ENCODE peak calls at places on chromosomes 7 and 10, in four cellular contexts. N, V, K and J are unnamed samples. For H3K4me1, the result is how much of the 10 kb centered on the place peaks cover.

GRCh38 chr10:131453772-131454634 is 142.5 kb upstream of the TCERG1L start:
- DNase-seq in N (peak), V (peak), K (peak), J (peak)

GRCh38 chr7:128459394-128459878 is 3.8 kb downstream of the HILPDA start:
- DNase-seq in N (peak), V (peak), K (peak), J (peak)

GRCh38 chr7:51949726-51950644 is 633.4 kb upstream of the COBL start:
- DNase-seq in N (no peak), V (no peak), K (no peak), J (peak)

GRCh38 chr7:140019606-140020005 is 43.1 kb downstream of the PARP12 start:
- DNase-seq in N (no peak), V (no peak), K (no peak), J (no peak)

GRCh38 chr7:101160917-101161316 is 4.5 kb downstream of the VGF start:
- DNase-seq in N (no peak), V (no peak), K (no peak), J (no peak)

GRCh38 chr7:4110438-4110837 is 571.7 kb upstream of the FOXK1 start:
- DNase-seq in N (no peak), V (no peak), K (no peak), J (no peak)

GRCh38 chr10:90930070-90930837 is 9.4 kb upstream of the ANKRD1 start:
- DNase-seq in N (no peak), V (no peak), K (peak), J (peak)

GRCh38 chr10:22087365-22087738 is 83.8 kb upstream of the DNAJC1 start:
- DNase-seq in N (no peak), V (no peak), K (no peak), J (no peak)

GRCh38 chr10:61937631-61938284 is 36.3 kb downstream of the ARID5B start:
- DNase-seq in N (no peak), V (no peak), K (no peak), J (no peak)

GRCh38 chr7:83930262-83930661 is 264.3 kb downstream of the SEMA3A start:
- DNase-seq in N (no peak), V (no peak), K (no peak), J (no peak)

GRCh38 chr7:83937930-83938329 is 256.7 kb downstream of the SEMA3A start:
- DNase-seq in N (no peak), V (no peak), K (no peak), J (no peak)

GRCh38 chr7:83936056-83936703 is 258.4 kb downstream of the SEMA3A start:
- DNase-seq in N (peak), V (no peak), K (peak), J (peak)

GRCh38 chr7:83934118-83934734 is 260.4 kb downstream of the SEMA3A start:
- DNase-seq in N (no peak), V (no peak), K (no peak), J (no peak)

GRCh38 chr7:83931968-83932367 is 262.6 kb downstream of the SEMA3A start:
- DNase-seq in N (no peak), V (no peak), K (no peak), J (no peak)
- TF ChIP-seq CTCF in N (no peak), V (no peak), K (no peak), J (no peak)

GRCh38 chr7:112791465-112792168 is 1.4 kb upstream of the TMEM168 start:
- DNase-seq in N (no peak), V (no peak), K (no peak), J (no peak)

GRCh38 chr7:112788778-112789343 is 1.3 kb downstream of the TMEM168 start:
- DNase-seq in N (no peak), V (no peak), K (no peak), J (no peak)

GRCh38 chr7:112790651-112790973 is 419 bp upstream of the TMEM168 start:
- DNase-seq in N (no peak), V (no peak), K (no peak), J (no peak)

GRCh38 chr7:112789453-112789823 is 755 bp downstream of the TMEM168 start:
- DNase-seq in N (no peak), V (no peak), K (no peak), J (no peak)

DNA sequence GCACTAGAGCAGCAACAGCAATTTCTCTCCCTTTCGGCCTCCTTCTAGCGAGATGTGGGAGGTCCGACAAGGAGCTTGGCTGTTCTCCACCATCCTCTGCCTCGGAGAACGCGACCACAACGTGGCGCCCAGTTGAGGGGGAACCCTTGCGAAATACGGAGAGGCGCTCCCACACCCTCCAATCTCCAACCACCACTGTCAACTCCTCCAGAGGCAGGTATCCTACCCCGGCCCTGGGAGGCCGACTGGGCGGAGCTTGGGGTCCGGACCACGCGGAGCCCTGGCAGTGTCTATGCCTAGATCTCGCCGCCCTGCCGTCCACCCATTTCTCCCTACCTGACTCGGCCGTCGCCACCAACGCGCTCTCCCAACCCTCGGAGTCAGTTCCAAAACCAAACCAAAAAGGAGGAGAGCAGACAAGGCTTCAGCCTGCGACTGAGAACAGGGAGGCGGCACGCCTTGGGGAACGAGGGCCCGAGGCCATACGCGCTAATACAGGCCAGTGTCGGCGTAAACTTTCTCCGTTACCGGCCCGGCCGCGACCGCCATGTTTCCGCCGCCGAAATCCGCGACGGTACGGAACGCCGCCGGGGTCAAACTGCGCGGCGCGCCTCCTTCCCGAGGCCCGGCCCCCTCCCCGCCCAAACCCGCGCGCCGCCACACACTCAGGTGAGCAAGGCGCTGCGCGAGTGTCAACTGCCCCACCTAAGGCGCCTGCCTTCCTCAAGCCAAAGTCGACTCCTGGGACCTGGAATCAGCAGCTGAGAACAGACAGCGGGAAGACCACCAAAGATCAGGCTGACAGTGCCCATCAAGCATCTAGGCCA is at the start of gene TMEM168:
- DNase-seq in N (peak), V (peak), K (peak), J (peak)
- TF ChIP-seq POLR2A in N (peak), V (peak), K (peak), J (no peak)

DNA sequence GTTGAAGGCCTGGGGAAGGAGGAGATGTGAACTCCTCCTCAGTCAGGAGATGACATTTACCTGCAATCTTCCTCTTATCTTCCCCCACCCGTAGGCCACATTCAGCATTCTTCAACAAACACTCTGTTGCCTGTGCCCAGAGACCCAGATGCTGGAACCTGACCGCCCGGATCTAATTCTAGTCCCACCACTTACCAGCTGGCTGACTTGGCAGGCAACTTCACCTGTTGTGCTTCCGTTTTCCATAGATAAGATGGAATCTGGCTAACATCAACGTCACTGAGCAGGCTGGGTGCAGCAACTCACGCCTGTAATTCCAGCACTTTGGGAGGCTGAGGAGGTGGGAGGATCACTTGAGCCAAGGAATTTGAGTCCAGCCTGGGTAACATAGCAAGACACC is 21.3 kb upstream of the FXYD4 start:
- DNase-seq in N (peak), V (no peak), K (no peak), J (no peak)
- H3K4me1 ChIP-seq in N (under half), V (under half), K (under half), J (under half)

GRCh38 chr10:75592014-75592842 is 160.8 kb downstream of the LRMDA start:
- DNase-seq in N (no peak), V (peak), K (no peak), J (no peak)

GRCh38 chr10:75589895-75590654 is 158.7 kb downstream of the LRMDA start:
- DNase-seq in N (no peak), V (no peak), K (no peak), J (no peak)

GRCh38 chr10:75596930-75597629 is 165.7 kb downstream of the LRMDA start:
- DNase-seq in N (no peak), V (no peak), K (no peak), J (no peak)

GRCh38 chr10:75592888-75593643 is 161.6 kb downstream of the LRMDA start:
- DNase-seq in N (peak), V (peak), K (no peak), J (peak)

GRCh38 chr10:75593690-75594556 is 162.5 kb downstream of the LRMDA start:
- DNase-seq in N (no peak), V (no peak), K (no peak), J (no peak)
- TF ChIP-seq CTCF in N (no peak), V (no peak), K (no peak), J (no peak)

DNA sequence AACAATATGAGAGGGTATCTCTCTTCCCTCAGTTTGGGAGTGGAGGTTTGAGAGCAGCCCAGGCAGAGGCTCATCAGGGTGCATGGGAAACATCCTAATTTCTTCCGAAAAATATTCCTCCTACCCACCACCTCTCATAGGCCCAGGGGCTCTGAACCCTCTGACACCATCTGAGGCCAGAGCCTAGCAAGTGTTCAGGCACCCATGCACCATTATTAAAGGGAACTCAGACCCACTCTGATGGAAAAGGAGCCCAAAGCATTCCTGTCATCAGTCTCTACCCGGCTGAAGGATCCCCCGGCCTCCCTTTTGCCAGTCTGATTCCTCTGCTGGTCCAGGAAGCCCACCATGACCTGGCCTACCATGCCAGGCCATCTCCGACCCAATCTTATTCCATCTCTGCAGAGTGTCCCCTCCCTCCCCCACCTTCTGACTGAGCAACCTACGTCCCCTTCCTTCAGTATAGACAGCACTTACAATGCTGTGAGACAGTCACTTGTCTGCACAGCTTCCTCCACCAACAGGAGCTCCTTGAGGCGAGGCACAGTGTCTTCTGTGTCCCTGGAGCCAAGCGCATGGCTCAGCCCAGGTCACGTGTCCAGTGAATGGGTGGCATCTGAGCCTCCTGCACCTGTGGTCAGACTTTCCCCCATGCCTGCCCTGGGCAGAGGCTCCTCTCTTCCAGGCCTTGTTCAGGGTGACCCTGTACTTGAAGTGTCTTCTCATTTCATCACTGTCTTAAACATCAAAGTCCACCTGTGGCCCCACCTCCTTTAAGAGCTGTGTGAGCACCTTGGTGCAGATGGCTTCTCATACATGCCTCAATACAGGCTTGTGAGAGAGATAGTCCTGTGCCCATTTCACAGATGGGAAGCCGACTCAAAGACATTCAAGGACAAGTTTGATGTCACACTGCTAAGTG is 905 bp upstream of the GPR15LG start:
- DNase-seq in N (no peak), V (no peak), K (no peak), J (no peak)
- TF ChIP-seq POLR2A in N (no peak), V (no peak), K (no peak), J (no peak)

GRCh38 chr10:103186128-103186527 is 6.9 kb downstream of the NT5C2 start:
- DNase-seq in N (no peak), V (no peak), K (no peak), J (no peak)
- H3K4me1 ChIP-seq in N (half or more), V (under half), K (half or more), J (half or more)

DNA sequence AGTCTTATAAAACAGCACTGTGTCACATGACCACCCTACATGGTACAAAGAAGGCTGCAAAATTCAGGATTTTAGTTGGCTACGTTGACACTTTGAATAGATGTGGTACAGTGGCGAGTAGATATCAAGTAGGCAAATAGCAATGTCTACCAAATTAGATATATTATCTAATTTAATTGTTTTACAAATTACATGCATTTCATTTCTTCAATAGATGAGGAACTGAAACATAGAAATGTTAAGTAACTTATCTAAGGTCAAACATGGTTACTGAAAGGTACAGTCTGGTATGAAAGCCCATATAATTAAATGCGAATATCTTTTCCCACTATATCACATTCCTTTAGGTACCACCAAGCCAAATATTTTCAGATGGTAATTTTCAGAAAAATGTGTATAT is 972.2 kb downstream of the NRG3 start:
- DNase-seq in N (no peak), V (no peak), K (no peak), J (no peak)
- TF ChIP-seq CTCF in N (no peak), V (no peak), K (no peak), J (no peak)

DNA sequence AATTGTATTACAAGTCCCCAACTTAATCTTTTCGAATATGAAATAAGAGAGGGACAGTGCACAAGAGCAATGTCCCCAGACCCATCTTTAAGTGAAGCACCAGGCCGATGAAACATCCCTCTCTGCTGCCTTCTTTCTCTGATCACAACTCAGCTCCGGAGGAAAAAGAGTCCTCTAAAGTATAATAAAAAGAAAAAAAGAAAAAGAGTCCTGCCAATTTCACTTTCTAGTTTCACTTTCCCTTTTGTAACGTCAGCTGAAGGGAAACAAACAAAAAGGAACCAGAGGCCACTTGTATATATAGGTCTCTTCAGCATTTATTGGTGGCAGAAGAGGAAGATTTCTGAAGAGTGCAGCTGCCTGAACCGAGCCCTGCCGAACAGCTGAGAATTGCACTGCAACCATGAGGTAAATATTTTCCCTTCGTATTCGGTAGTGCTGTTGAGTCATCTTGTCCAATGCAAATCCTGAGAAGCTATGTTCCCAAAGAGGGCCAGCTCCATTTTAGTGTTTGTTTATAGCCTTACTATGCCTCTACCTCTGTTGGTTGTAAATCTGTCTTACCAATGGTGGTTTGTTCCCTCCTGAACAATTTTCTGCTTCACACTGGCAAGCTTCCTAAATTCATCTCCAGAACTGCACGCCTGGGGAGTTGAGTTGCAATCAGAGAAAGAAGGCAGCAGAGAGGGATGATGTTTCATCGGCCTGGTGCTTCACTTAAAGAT is at the start of gene IFIT2:
- DNase-seq in N (peak), V (peak), K (peak), J (peak)
- TF ChIP-seq POLR2A in N (peak), V (peak), K (peak), J (no peak)